ENCODE peak calls at places on chromosomes 4 and X, in four cellular contexts. One of them, this sample, is unnamed.

GRCh38 chrX:136450050-136450830 is 37.5 kb upstream of the BRS3 start:
- DNase-seq in mesenchymal stem cell: peak; percentile 5
- DNase-seq in H9: no peak
- DNase-seq in trophoblast cell: peak; percentile 2
- DNase-seq in this sample: peak; percentile 23

GRCh38 chr4:52588097-52588496 is 71.0 kb downstream of the USP46 start:
- DNase-seq in trophoblast cell: peak; percentile 11
- DNase-seq in mesenchymal stem cell: peak; percentile 76
- DNase-seq in H9: peak; percentile 73
- DNase-seq in this sample: peak; percentile 13

GRCh38 chrX:134443020-134443419 is 16.9 kb upstream of the HPRT1 start:
- DNase-seq in H9: no peak
- DNase-seq in mesenchymal stem cell: no peak
- DNase-seq in trophoblast cell: peak; percentile 25
- DNase-seq in this sample: no peak

GRCh38 chr4:48341776-48342558 is 638 bp downstream of the SLAIN2 start:
- DNase-seq in mesenchymal stem cell: peak; percentile 58
- DNase-seq in trophoblast cell: peak; percentile 36
- DNase-seq in H9: peak; percentile 67
- DNase-seq in this sample: peak; percentile 28

GRCh38 chrX:70476934-70477733 is 32.5 kb downstream of the DLG3 start:
- DNase-seq in mesenchymal stem cell: peak; percentile 87
- DNase-seq in H9: peak; percentile 68
- DNase-seq in trophoblast cell: no peak
- DNase-seq in this sample: peak; percentile 69

GRCh38 chr4:33467291-33467690 is 2747.1 kb downstream of the PCDH7 start:
- DNase-seq in mesenchymal stem cell: no peak
- DNase-seq in H9: peak; percentile 53
- DNase-seq in trophoblast cell: peak; percentile 58
- DNase-seq in this sample: no peak

GRCh38 chr4:29047341-29048041 is 1672.7 kb upstream of the PCDH7 start:
- DNase-seq in mesenchymal stem cell: no peak
- DNase-seq in trophoblast cell: no peak
- DNase-seq in H9: no peak
- DNase-seq in this sample: no peak

GRCh38 chrX:146109362-146109761 is 291.7 kb downstream of the SLITRK2 start:
- DNase-seq in H9: no peak
- DNase-seq in mesenchymal stem cell: no peak
- DNase-seq in trophoblast cell: no peak
- DNase-seq in this sample: no peak

GRCh38 chr4:168139336-168139735 is 47.0 kb downstream of the ANXA10 start:
- DNase-seq in H9: no peak
- DNase-seq in mesenchymal stem cell: peak; percentile 59
- DNase-seq in trophoblast cell: no peak
- DNase-seq in this sample: peak; percentile 79

GRCh38 chr4:120005527-120005926 is 61.1 kb downstream of the MAD2L1 start:
- DNase-seq in mesenchymal stem cell: no peak
- DNase-seq in trophoblast cell: no peak
- DNase-seq in H9: peak; percentile 34
- DNase-seq in this sample: no peak

GRCh38 chr4:181138116-181138515 is 1105.1 kb upstream of the TENM3 start:
- DNase-seq in trophoblast cell: no peak
- DNase-seq in H9: no peak
- DNase-seq in mesenchymal stem cell: no peak
- DNase-seq in this sample: no peak

GRCh38 chrX:44036336-44036735 is 63.1 kb upstream of the NDP start:
- DNase-seq in trophoblast cell: peak; percentile 31
- DNase-seq in H9: no peak
- DNase-seq in mesenchymal stem cell: peak; percentile 50
- DNase-seq in this sample: peak; percentile 55

GRCh38 chr4:48109413-48110263 is 24.4 kb downstream of the TXK start:
- DNase-seq in H9: no peak
- DNase-seq in mesenchymal stem cell: peak; percentile 46
- DNase-seq in trophoblast cell: peak; percentile 33
- DNase-seq in this sample: peak; percentile 40

GRCh38 chr4:74933562-74934015 is 673 bp downstream of the PARM1 start:
- DNase-seq in trophoblast cell: no peak
- DNase-seq in mesenchymal stem cell: peak; percentile 47
- DNase-seq in H9: peak; percentile 43
- DNase-seq in this sample: no peak

GRCh38 chrX:131812847-131813825 is 210.0 kb upstream of the STK26 start:
- DNase-seq in mesenchymal stem cell: no peak
- DNase-seq in H9: no peak
- DNase-seq in trophoblast cell: peak; percentile 18
- DNase-seq in this sample: peak; percentile 79

GRCh38 chr4:55721651-55722050 is 85.6 kb upstream of the NMU start:
- DNase-seq in mesenchymal stem cell: no peak
- DNase-seq in trophoblast cell: no peak
- DNase-seq in H9: no peak
- DNase-seq in this sample: no peak

GRCh38 chrX:37453821-37454220 is 104.7 kb downstream of the PRRG1 start:
- DNase-seq in H9: no peak
- DNase-seq in mesenchymal stem cell: no peak
- DNase-seq in trophoblast cell: no peak
- DNase-seq in this sample: no peak

GRCh38 chr4:147334478-147334877 is 146.4 kb upstream of the EDNRA start:
- DNase-seq in H9: no peak
- DNase-seq in mesenchymal stem cell: peak; percentile 80
- DNase-seq in trophoblast cell: no peak
- DNase-seq in this sample: peak; percentile 86

GRCh38 chrX:10634681-10635161 is 14.3 kb upstream of the MID1 start:
- DNase-seq in H9: no peak
- DNase-seq in mesenchymal stem cell: peak; percentile 83
- DNase-seq in trophoblast cell: peak; percentile 66
- DNase-seq in this sample: peak; percentile 94

GRCh38 chr4:171644430-171645057 is 168.7 kb upstream of the GALNTL6 start:
- DNase-seq in trophoblast cell: no peak
- DNase-seq in H9: peak; percentile 45
- DNase-seq in mesenchymal stem cell: no peak
- DNase-seq in this sample: no peak

GRCh38 chr4:175641053-175641452 is 171.0 kb downstream of the GPM6A start:
- DNase-seq in mesenchymal stem cell: no peak
- DNase-seq in H9: no peak
- DNase-seq in trophoblast cell: no peak
- DNase-seq in this sample: no peak

GRCh38 chr4:10623862-10624261 is 60.7 kb downstream of the CLNK start:
- DNase-seq in trophoblast cell: peak; percentile 89
- DNase-seq in H9: no peak
- DNase-seq in mesenchymal stem cell: no peak
- DNase-seq in this sample: no peak

GRCh38 chr4:10625130-10625529 is 59.4 kb downstream of the CLNK start:
- DNase-seq in trophoblast cell: no peak
- DNase-seq in mesenchymal stem cell: no peak
- DNase-seq in H9: no peak
- DNase-seq in this sample: no peak

GRCh38 chr4:10620935-10621488 is 63.6 kb downstream of the CLNK start:
- DNase-seq in mesenchymal stem cell: no peak
- DNase-seq in trophoblast cell: no peak
- DNase-seq in H9: no peak
- DNase-seq in this sample: no peak

GRCh38 chr4:10623241-10623640 is 61.3 kb downstream of the CLNK start:
- DNase-seq in trophoblast cell: peak; percentile 67
- DNase-seq in H9: no peak
- DNase-seq in mesenchymal stem cell: no peak
- DNase-seq in this sample: peak; percentile 76

DNA sequence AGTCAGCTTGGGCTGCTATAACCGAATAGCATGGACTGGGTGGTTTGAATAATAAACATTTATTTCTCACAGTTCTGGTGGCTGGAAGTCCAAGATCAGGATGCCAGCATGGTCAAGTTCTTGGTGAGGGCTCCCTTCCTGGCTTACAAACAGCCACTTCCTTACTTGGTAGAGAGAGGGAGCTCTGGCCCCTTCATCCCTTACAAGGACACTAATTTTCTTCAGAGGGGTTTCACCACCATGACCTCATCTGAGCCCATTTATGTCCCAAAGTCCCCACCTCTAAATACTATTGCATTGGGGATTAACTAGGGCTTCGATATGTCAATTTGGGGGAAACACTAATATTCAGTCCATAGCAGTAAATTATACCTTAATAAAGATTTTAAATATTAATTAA is 61.8 kb downstream of the CLNK start:
- DNase-seq in H9: no peak
- DNase-seq in trophoblast cell: peak; percentile 48
- DNase-seq in mesenchymal stem cell: no peak
- DNase-seq in this sample: no peak
- H3K23ac ChIP-seq in H9: no peak overlapping the region
- H3K23ac ChIP-seq in trophoblast cell: no peak overlapping the region
- H3K23ac ChIP-seq in mesenchymal stem cell: no peak overlapping the region
- H3K23ac ChIP-seq in this sample: no peak overlapping the region

GRCh38 chrX:318068-318738 is 393 bp downstream of the GTPBP6 start:
- DNase-seq in H9: peak; percentile 100
- DNase-seq in trophoblast cell: peak; percentile 99
- DNase-seq in mesenchymal stem cell: peak; percentile 99
- DNase-seq in this sample: peak; percentile 97
- H3K23ac ChIP-seq in H9: no peak overlapping the region
- H3K23ac ChIP-seq in trophoblast cell: no peak overlapping the region
- H3K23ac ChIP-seq in mesenchymal stem cell: peak overlapping the region; percentile 77
- H3K23ac ChIP-seq in this sample: no peak overlapping the region

DNA sequence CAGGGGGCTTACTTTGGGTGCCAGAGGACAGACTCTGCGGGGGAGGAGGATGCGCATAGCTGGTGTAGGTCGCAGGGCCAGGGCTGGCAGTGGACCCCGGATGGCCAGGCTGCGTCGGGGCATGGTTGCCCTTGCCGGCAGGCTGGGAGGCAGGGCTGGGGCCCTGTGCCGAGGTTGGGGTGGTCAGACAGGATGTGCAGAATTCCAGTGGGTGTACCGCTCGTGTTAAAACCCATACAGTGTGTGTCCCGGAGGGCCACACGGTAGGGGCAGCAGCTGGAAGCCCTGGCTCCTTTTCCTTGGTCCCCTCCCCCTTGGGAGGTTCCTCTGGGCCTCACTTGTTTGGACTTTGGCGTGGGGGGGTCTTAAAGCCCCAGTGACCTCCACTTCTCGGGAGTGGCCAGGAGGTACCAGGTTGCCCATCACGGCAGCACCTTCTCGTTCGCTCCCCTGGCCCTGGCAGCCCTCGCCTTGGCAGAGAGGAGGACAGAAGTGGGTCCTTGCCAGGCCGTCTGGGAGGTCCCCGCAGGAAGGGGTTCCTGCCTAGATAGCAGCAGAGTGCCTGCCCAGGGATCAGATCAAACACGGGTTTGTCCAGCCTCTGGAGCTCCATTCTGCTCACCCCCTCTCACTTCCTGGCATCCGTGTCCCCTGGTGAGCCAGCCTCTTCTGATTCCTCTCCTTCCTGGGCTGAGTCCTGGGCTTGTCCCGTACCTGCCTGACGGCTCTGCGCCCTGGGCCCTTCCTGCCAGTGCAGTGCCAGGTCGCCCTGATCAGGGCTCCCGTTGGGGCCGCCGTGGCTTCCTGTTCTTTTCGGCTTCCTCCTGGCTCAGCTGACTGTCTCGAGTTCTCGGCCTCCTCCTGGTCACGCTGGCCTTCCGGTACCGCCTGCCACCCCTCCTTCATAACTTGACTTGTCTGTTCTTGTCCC is 56.7 kb upstream of the HGFAC start:
- DNase-seq in mesenchymal stem cell: no peak
- DNase-seq in H9: no peak
- DNase-seq in trophoblast cell: no peak
- DNase-seq in this sample: no peak
- H3K23ac ChIP-seq in mesenchymal stem cell: no peak overlapping the region
- H3K23ac ChIP-seq in H9: no peak overlapping the region
- H3K23ac ChIP-seq in trophoblast cell: no peak overlapping the region
- H3K23ac ChIP-seq in this sample: no peak overlapping the region

DNA sequence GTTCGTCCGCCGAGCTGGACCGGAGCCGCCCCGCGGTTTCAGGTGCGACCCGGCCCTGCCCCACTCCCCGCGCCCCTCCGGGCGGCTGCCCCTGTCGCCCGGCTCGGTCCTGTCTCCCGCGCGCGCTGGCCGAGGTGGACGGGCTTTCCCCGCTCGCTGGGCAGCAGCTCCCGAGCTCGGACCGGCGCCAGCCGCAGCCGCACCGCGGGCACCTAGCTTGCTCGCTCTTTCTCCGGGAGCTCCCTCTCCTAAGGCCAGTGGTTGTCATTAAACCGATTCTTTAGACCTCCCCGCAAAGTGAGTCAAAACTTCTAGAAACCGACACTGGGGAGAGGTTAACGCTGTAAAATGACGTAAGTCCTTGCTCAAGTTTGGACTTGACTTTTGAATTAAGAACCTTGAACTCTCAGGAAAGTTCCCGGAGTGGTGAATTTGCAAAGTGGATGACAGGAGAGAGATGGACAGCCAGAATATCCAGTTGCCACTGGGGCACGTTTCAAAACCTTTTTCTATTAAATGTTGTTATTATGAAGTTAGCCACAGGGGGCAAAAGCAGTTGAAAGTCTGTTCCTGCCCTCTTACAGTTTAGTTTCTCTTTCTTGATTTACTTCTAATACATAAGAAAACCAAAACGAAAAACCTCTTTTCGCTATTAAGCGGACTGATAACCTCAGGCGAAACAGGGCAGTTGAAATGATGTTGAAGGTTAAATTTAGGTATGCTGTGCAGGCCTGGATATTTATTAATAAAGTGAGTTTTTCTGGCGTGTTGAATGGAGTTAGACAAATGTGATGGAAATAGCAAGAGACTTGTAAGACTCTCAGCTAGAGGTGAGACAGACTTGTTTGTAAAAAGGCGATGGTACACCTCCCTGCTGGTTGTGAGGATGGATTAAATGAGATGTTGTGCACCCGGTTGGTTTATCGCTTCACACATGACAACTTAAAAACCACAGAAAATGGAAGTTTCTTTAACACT is 846 bp downstream of the PI4K2B start:
- DNase-seq in mesenchymal stem cell: peak; percentile 92
- DNase-seq in trophoblast cell: peak; percentile 68
- DNase-seq in H9: peak; percentile 44
- DNase-seq in this sample: peak; percentile 81
- H3K23ac ChIP-seq in mesenchymal stem cell: peak overlapping the region; percentile 56
- H3K23ac ChIP-seq in trophoblast cell: no peak overlapping the region
- H3K23ac ChIP-seq in H9: no peak overlapping the region
- H3K23ac ChIP-seq in this sample: peak overlapping the region; percentile 92

DNA sequence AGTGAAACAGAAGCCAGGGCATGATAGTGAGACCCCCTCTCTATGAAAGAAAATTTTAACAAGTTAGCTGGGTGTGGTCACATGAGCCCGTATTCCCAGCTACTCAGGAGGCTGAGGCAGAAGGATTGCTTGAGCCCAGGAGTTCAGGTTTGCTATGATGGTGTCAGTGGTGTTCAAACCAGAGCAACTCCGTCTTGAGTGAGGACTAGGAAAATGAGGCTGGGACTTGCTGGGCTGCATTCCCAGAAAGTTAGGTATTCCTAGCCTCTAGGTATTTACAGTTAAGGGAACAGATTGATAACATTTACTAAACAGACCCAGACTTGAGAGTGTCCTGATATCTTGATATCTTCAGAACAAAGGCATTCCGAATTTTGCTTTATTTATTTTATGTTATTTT is 37.0 kb upstream of the NOCT start:
- DNase-seq in trophoblast cell: peak; percentile 85
- DNase-seq in H9: no peak
- DNase-seq in mesenchymal stem cell: no peak
- DNase-seq in this sample: no peak
- H3K23ac ChIP-seq in trophoblast cell: no peak overlapping the region
- H3K23ac ChIP-seq in H9: no peak overlapping the region
- H3K23ac ChIP-seq in mesenchymal stem cell: no peak overlapping the region
- H3K23ac ChIP-seq in this sample: no peak overlapping the region

This sample was measured in IMR-90.